ENCODE peak calls at places on chromosomes 16 and 17, in six cellular contexts. H is RWPE1, Z is A549, N is AG04450, P is mucosa of descending colon, V is cardiac fibroblast. U is an unnamed sample.

GRCh38 chr16:82152641-82153094 is 17.4 kb downstream of the MPHOSPH6 start:
- DNase-seq in P (peak), H (no peak), N (peak), Z (no peak), V (peak), U (no peak)

GRCh38 chr16:31362476-31363405 is 7.8 kb downstream of the ITGAX start:
- DNase-seq in Z (no peak), V (no peak), P (no peak), N (no peak), H (no peak), U (no peak)

GRCh38 chr17:62981933-62982332 is 15.9 kb downstream of the TANC2 start:
- DNase-seq in N (no peak), H (no peak), Z (no peak), P (no peak), V (no peak), U (no peak)

GRCh38 chr17:64406321-64407200 is 15.9 kb upstream of the PECAM1 start:
- DNase-seq in H (no peak), P (no peak), V (peak), Z (no peak), N (no peak), U (peak)

GRCh38 chr17:40063915-40064531 is 1.3 kb downstream of the THRA start:
- DNase-seq in H (no peak), V (no peak), N (no peak), P (peak), Z (no peak), U (peak)

GRCh38 chr17:79535728-79536025 is 75.2 kb downstream of the RBFOX3 start:
- DNase-seq in N (no peak), V (no peak), H (no peak), Z (no peak), P (no peak), U (no peak)

GRCh38 chr17:45931677-45932076 is 37.3 kb downstream of the MAPT start:
- DNase-seq in N (no peak), P (no peak), V (no peak), Z (no peak), H (no peak), U (no peak)

GRCh38 chr16:74577882-74578366 is 29.0 kb downstream of the GLG1 start:
- DNase-seq in P (no peak), N (peak), Z (no peak), V (peak), H (peak), U (no peak)

DNA sequence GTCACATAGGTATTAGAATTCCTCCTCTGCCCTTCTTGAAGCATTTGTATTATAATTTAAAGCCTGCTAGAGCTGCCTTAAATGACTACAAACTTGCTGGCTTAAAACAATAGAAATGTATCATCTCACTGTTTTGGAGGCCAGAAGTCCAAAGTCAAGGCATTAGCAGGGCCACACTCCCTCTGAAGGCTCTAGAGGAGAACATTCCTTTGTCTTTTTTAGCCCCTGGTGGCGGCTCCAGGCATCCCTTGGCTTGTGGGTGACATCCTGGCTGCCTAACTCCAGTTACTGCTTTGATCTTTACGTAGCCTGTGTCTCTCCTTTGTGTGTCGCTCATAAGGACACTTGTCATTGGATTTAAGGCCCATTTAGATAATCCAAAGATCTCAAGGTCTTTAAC is 186.6 kb upstream of the SALL1 start:
- DNase-seq in V (no peak), Z (no peak), N (no peak), H (no peak), P (no peak), U (no peak)
- TF ChIP-seq CTCF in V (no peak), Z (no peak), N (no peak), H (no peak), P (no peak), U (no peak)

DNA sequence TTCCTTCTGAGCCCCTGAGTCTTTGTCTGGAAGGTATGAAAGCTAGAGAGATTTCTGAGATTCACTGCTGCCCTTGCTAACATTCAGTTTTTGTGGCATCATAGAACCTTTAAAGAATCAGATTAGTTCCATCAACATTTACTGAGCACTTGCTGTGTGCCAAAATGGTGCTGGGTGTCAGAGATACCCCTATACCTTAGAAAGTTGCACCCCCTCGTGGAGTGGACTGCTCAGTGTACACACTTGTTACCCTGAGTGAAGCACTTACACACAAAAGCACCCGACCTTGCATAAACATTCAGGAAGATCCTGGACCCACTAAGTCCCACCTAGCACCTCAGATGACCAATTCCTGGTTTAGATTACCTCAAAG is 229.9 kb upstream of the CCL2 start:
- DNase-seq in H (no peak), Z (no peak), N (no peak), V (no peak), P (no peak), U (no peak)
- TF ChIP-seq CTCF in H (no peak), Z (no peak), N (no peak), V (no peak), P (no peak), U (no peak)

DNA sequence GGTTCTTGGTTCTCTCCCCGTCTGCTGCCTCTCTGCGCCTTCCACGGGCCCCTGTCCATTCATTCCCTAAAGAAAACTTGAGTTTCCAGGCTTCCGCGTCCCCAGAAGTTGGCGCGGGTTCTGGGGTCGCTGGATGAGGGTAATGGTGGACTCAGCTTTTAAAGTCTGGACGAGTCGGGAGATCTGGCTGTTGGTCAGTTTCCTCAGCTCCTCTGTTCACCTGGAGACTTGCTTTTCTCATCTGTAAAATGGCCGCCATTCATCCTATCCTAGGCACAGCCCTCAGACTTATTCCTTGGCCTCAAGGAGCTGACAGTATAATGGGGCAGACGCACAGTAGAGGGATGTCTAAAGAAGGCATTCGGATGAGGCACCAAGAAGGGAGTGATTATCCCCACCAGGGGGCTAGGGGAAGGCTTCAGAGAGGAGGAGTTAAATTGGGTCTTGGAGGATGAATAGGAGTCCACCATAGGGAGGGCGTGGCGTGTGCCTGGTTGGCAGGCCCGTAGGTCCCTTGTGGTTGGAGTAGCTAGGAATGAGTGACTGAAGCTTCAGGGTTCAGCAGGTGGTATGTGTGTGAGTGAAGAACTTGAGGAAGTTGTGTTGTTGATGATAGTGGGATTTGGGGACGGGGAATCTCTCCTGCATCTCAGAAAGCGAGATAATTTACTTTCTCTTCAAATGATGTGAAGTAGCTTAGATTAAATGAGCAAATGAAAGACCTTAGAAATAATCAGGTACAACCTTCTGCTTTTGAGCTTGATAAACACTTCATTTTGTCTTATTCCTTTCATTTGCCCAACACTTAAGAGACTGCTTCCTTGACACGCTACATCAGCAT is 655 bp downstream of the VPS35L start:
- DNase-seq in V (peak), H (no peak), P (no peak), Z (peak), N (no peak), U (no peak)
- TF ChIP-seq CTCF in V (peak), H (no peak), P (no peak), Z (no peak), N (no peak), U (no peak)

GRCh38 chr16:53421248-53421647 is 13.0 kb upstream of the RBL2 start:
- DNase-seq in P (no peak), N (no peak), Z (no peak), H (no peak), V (no peak), U (no peak)
- TF ChIP-seq CTCF in P (no peak), N (no peak), Z (no peak), H (no peak), V (no peak), U (no peak)